ENCODE peak calls at places on chromosomes 2 and 18, in five cellular contexts. W is activated gamma-delta T cell treated with anti-CD3 and anti-CD28 coated beads, Interleukin-2, amount 50 U/mL, for 16 hours; M is dermis blood vessel endothelial cell; F is stimulated activated CD4-positive, alpha-beta T cell treated with anti-CD3 and anti-CD28 coated beads, Interleukin-15, amount 100 ng/mL, for 1 hour; Z is HAP-1. Y is an unnamed sample.

GRCh38 chr2:219870023-219870422 is 242.6 kb downstream of the SLC4A3 start:
- DNase-seq in F (no peak), W (no peak), M (no peak), Z (no peak), Y (no peak)

GRCh38 chr2:231751042-231751815 is 29.9 kb downstream of the PDE6D start:
- DNase-seq in F (no peak), M (no peak), W (no peak), Z (no peak), Y (no peak)

GRCh38 chr2:47069628-47070154 is 85.4 kb downstream of the STPG4 start:
- DNase-seq in Z (peak; percentile 53), F (no peak), M (peak; percentile 78), W (no peak), Y (no peak)

GRCh38 chr18:33581816-33582215 is 3.8 kb downstream of the ASXL3 start:
- DNase-seq in F (no peak), Z (no peak), W (no peak), M (no peak), Y (no peak)

GRCh38 chr2:239376351-239376750 is 24.5 kb downstream of the HDAC4 start:
- DNase-seq in M (no peak), F (no peak), Z (no peak), W (no peak), Y (no peak)

GRCh38 chr2:36530178-36530982 is 67.6 kb downstream of the FEZ2 start:
- DNase-seq in M (peak; percentile 49), Z (no peak), W (no peak), F (no peak), Y (no peak)

GRCh38 chr2:43090317-43090716 is 136.1 kb downstream of the ZFP36L2 start:
- DNase-seq in Z (no peak), M (no peak), W (no peak), F (no peak), Y (no peak)

GRCh38 chr18:35334821-35335220 is 9.4 kb downstream of the ZNF24 start:
- DNase-seq in Z (no peak), W (no peak), F (no peak), M (no peak), Y (no peak)

Y was measured in central memory CD8-positive, alpha-beta T cell.